ENCODE peak calls at places on chromosomes 12 and 14, in seven cellular contexts. U, K, T, D, Y, B and V are unnamed samples.

GRCh38 chr14:100827751-100828447 is 2.0 kb downstream of the MEG3 start:
- DNase-seq in D (no peak), K (no peak), U (no peak), T (peak), Y (no peak), B (peak), V (no peak)

GRCh38 chr12:80936642-80937390 is 918 bp downstream of the LIN7A start:
- DNase-seq in K (peak), Y (peak), U (peak), T (peak), D (peak), B (no peak), V (peak)

GRCh38 chr12:92554316-92554905 is 148.4 kb upstream of the PLEKHG7 start:
- DNase-seq in K (no peak), U (no peak), Y (no peak), B (no peak), T (no peak), D (no peak), V (no peak)

GRCh38 chr14:37573355-37573754 is 21.7 kb downstream of the FOXA1 start:
- DNase-seq in B (peak), U (no peak), D (no peak), Y (no peak), K (no peak), T (no peak), V (no peak)

GRCh38 chr12:6235499-6235898 is 35.3 kb downstream of the CD9 start:
- DNase-seq in Y (no peak), T (no peak), D (peak), B (no peak), K (no peak), U (peak), V (no peak)

GRCh38 chr12:117309276-117309885 is 52.0 kb downstream of the NOS1 start:
- DNase-seq in K (no peak), Y (no peak), B (no peak), T (no peak), D (no peak), U (no peak), V (no peak)

GRCh38 chr14:99573000-99573330 is 31.0 kb downstream of the CCDC85C start:
- DNase-seq in D (no peak), B (no peak), K (no peak), T (no peak), Y (no peak), U (no peak), V (no peak)

GRCh38 chr12:66859751-66860440 is 181.0 kb upstream of the GRIP1 start:
- DNase-seq in T (no peak), U (no peak), D (no peak), B (no peak), K (no peak), Y (no peak), V (no peak)

GRCh38 chr14:64845878-64846277 is 33.8 kb downstream of the SPTB start:
- DNase-seq in B (peak), Y (no peak), U (no peak), K (no peak), T (no peak), D (no peak), V (no peak)

GRCh38 chr14:39033371-39033770 is 69.7 kb downstream of the SEC23A start:
- DNase-seq in D (no peak), Y (no peak), B (peak), T (no peak), K (no peak), U (no peak), V (no peak)

GRCh38 chr12:29382251-29382650 is 1.3 kb upstream of the ERGIC2 start:
- DNase-seq in Y (no peak), U (no peak), B (no peak), D (no peak), K (no peak), T (no peak), V (no peak)

GRCh38 chr14:102749833-102750775 is 27.1 kb upstream of the TRAF3 start:
- DNase-seq in T (no peak), K (no peak), Y (no peak), D (no peak), B (no peak), U (no peak), V (no peak)

GRCh38 chr14:56633544-56633943 is 53.9 kb downstream of the TMEM260 start:
- DNase-seq in T (no peak), K (no peak), D (no peak), U (no peak), B (no peak), Y (no peak), V (no peak)

GRCh38 chr14:87679094-87679493 is 313.9 kb downstream of the GALC start:
- DNase-seq in B (no peak), U (no peak), K (no peak), D (no peak), Y (no peak), T (no peak), V (no peak)
- TF ChIP-seq CTCF in B (no peak), U (no peak), K (no peak), D (no peak), Y (no peak), T (no peak), V (no peak)

DNA sequence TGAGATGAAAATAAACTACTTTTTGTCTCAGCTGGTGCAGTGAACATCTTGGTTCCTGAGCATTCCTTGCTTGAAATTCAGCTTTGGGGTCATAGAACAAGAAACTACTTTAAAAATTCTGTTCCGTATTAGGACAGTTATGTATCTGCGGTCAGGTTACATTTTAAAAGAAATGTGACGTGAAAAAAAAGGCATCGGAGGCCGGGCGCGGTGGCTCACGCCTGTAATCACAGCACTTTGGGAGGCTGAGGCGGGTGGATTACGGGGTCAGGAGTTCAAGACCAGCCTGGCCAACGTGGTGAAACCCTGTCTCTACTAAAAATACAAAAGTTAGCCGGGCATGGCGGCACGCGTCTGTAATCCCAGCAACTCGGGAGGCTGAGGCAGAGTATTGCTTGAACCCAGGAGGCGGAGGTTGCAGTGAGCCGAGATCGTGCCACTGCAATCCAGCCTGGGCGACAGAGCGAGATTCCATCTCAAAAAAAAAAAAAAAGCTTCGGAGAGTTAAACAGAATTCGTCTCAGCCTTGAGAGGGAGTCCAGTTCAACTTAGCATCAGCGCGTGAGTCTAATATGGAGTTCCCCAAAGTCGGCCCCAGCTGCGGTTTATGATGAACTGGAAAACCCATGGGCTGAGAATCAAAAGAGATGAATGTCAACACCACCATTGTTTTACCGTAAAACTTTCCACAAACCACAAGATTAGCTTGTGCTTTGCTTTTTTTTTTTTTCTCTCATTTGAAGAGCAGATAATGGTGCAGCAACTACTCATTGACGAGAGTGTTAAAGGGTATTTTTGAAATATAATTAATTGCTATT is 2.1 kb upstream of the SLC2A13 start:
- DNase-seq in Y (no peak), T (no peak), D (no peak), K (no peak), U (no peak), B (no peak), V (no peak)
- TF ChIP-seq CTCF in Y (peak), T (no peak), D (no peak), K (peak), U (no peak), B (peak), V (peak)

DNA sequence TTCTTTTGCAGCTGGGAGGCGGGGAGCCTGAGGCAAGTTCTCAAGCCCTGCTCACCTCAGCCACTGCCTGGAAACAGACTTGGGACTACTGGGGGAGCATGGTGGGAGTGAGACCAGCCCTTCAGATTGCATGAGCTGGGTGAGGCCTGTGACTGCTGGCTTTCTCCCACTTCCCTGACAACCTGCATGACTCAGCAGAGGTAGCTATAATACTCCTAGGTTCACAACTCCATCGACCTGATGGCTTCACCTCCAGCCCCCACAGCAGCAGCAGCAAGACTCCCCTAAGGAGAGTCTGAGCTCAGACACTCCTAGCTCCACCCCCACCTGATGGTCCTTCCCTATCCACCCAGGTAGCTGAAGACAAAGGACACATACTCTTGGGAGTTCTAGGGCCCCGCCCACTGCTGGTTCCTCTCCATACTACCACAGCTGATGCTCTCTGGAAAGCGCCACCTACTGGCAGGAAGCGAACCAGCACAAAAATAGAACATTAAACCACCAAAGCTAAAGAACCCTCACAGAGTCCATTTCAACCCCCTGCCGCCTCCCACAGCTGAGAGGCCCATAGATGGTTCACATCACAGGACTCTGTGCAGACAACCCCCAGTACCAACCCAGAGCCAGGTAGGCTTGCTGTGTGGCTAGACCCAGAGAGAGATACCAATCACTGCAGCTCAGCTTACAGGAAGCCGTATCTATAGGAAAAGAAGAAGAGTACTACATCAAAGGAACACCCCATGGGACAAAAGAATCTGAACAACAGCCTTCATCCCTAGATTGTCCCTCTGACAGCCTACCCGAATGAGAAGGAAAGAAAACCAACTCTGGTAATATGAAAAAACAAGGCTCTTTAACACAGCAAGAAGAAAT is 68.7 kb downstream of the RPAP3 start:
- DNase-seq in D (peak), U (peak), Y (no peak), B (peak), T (peak), K (peak), V (no peak)
- TF ChIP-seq CTCF in D (peak), U (peak), Y (peak), B (peak), T (peak), K (peak), V (peak)

GRCh38 chr14:21057803-21058675 is at the start of gene RNASE8:
- DNase-seq in T (no peak), K (no peak), D (peak), B (peak), Y (no peak), U (no peak), V (no peak)
- TF ChIP-seq CTCF in T (no peak), K (no peak), D (no peak), B (peak), Y (no peak), U (no peak), V (no peak)

GRCh38 chr12:64236549-64236948 is 14.5 kb upstream of the KICS2 start:
- DNase-seq in D (no peak), B (no peak), Y (no peak), T (no peak), U (no peak), K (no peak), V (no peak)
- TF ChIP-seq CTCF in D (no peak), B (peak), Y (no peak), T (no peak), U (no peak), K (no peak), V (no peak)

DNA sequence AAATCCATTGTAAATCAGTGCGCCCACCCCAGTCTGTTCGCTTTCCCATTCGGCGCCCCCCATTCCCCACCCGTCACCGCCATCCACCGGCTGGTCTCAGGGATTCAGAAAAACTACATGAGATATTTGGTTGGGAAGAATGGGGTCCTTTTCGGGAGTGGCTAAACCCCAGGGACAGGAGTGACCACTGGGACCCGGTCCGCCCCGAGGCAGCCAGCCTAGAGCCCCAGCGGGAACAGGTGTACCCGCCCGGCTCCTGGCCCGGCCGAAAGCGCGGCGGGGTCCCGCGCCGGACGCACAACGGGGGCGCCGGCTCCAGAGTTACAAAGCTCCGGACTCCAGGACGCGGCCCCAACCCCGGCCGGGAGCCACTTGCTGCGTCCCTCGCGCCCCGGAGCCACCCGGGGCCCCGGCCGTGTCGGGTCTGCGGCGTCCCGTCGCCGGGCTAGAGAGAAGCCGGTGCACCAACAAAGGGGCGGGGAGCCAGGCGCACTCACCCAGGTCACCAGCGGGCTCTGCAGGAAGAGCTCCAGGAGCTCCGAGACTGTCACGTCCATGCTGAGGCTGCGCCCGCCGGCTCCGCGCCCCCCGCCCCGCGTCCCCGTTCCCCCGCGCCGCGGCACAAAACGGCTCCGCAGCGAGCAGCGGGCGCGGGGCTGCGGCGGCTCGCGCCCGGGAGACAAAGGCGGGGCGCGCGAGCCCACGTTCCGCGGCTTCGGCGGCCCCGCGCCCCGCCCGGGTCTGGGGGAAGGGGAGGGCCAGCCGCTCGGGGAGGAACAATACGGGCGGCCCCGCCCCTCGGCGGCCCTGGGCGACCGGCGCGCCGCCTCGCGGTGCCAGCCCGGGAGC is at the start of gene CCDC88C:
- DNase-seq in K (peak), T (peak), D (peak), U (peak), B (no peak), Y (no peak), V (no peak)
- TF ChIP-seq CTCF in K (no peak), T (no peak), D (no peak), U (no peak), B (no peak), Y (no peak), V (peak)

DNA sequence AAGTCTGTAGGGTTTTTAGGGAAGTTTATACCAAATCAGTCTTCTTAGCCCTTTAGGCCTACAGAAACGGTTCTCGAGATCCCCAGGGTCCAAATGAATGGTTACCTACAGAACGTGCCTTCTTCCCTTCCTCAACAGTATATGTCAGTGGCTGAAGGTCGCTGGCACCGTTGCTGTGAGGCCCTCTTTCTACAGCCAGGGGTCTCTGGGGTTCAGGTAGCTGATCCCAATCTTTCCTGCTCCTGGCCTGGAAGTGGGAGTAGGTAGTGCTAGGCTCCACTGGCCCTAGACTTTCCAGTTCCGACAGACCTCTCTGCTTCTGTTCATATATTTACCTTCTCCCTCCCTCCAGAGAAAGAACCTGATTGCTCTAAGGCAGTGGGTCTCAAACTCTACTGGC is 6.4 kb upstream of the EGLN3 start:
- DNase-seq in B (no peak), D (no peak), U (no peak), Y (no peak), K (no peak), T (peak), V (no peak)
- TF ChIP-seq CTCF in B (no peak), D (no peak), U (no peak), Y (no peak), K (no peak), T (no peak), V (no peak)

DNA sequence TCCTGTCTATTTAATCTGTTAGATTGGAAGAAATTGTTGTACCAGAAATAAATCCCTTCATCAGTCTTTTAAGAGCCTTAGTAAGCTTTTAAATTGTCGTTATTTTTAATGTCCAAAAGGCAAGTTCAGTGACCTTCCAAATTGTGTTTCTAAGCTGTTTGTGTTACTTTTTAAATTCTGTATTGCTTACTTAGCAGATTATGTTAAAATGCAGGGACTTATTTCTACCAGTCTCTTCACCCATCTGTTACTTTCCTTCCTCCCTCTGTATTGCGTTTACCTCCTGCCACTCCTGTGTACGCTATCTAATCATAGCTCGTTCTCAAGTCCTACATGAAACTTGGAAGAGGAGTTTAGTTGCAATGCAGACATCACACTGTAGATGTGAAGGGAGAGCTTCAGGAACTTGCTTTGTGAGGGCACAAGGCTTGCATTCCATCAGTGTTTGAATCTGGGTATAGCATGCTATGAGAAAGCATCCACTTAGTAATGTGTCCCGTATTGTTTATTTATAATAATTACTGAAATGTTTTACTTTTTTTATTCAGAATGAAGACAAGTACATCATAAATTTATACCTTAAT is 406.5 kb upstream of the RGS6 start:
- DNase-seq in B (no peak), U (no peak), D (no peak), Y (no peak), K (no peak), T (no peak), V (no peak)
- TF ChIP-seq CTCF in B (no peak), U (no peak), D (no peak), Y (no peak), K (no peak), T (no peak), V (no peak)